ENCODE peak calls at places on chromosome 4, in four cellular contexts. J, Y, U and K are unnamed samples.

GRCh38 chr4:67465763-67466052 is 79.6 kb downstream of the CENPC start:
- DNase-seq in Y (no peak), U (no peak), J (no peak), K (no peak)

GRCh38 chr4:7539659-7540058 is 104.9 kb upstream of the PSAPL1 start:
- DNase-seq in U (no peak), J (no peak), Y (peak), K (peak)

GRCh38 chr4:167233523-167234387 is 539 bp downstream of the SPOCK3 start:
- DNase-seq in U (no peak), Y (no peak), J (peak), K (no peak)

GRCh38 chr4:110484029-110484428 is 8.1 kb downstream of the ENPEP start:
- DNase-seq in U (peak), Y (no peak), J (no peak), K (no peak)

GRCh38 chr4:16897991-16898827 is at the start of gene LDB2:
- DNase-seq in U (no peak), Y (no peak), J (peak), K (no peak)

GRCh38 chr4:85499573-85499972 is 24.6 kb downstream of the ARHGAP24 start:
- DNase-seq in Y (no peak), J (no peak), U (no peak), K (no peak)

GRCh38 chr4:102427599-102427998 is 73.6 kb upstream of the NFKB1 start:
- DNase-seq in Y (no peak), U (no peak), J (no peak), K (no peak)

GRCh38 chr4:151359576-151359975 is 34.2 kb upstream of the SH3D19 start:
- DNase-seq in Y (no peak), J (no peak), U (no peak), K (no peak)

GRCh38 chr4:77859256-77859655 is 3.4 kb upstream of the MRPL1 start:
- DNase-seq in J (no peak), U (no peak), Y (no peak), K (no peak)

GRCh38 chr4:9942139-9942538 is 79.2 kb downstream of the SLC2A9 start:
- DNase-seq in U (no peak), Y (no peak), J (no peak), K (no peak)

GRCh38 chr4:54525602-54526001 is 132.2 kb upstream of the KIT start:
- DNase-seq in Y (no peak), J (no peak), U (no peak), K (no peak)

GRCh38 chr4:55437356-55437796 is 41.6 kb downstream of the TMEM165 start:
- DNase-seq in U (no peak), J (no peak), Y (peak), K (no peak)

GRCh38 chr4:110533590-110533910 is 57.6 kb downstream of the ENPEP start:
- DNase-seq in Y (no peak), U (no peak), J (no peak), K (no peak)

GRCh38 chr4:134935320-134935719 is 733.7 kb upstream of the PABPC4L start:
- DNase-seq in J (peak), Y (no peak), U (no peak), K (peak)

GRCh38 chr4:79298484-79298883 is 27.4 kb downstream of the NAA11 start:
- DNase-seq in Y (no peak), J (no peak), U (no peak), K (no peak)

GRCh38 chr4:112951362-112951962 is 98.0 kb upstream of the ANK2 start:
- DNase-seq in U (no peak), Y (peak), J (no peak), K (no peak)

GRCh38 chr4:119221412-119221811 is 8.9 kb downstream of the USP53 start:
- DNase-seq in U (no peak), Y (no peak), J (no peak), K (no peak)

GRCh38 chr4:189136462-189136861 is 804.2 kb upstream of the FRG1 start:
- DNase-seq in Y (no peak), J (no peak), U (no peak), K (no peak)

GRCh38 chr4:182268966-182269365 is 25.8 kb downstream of the TENM3 start:
- DNase-seq in U (no peak), J (no peak), Y (no peak), K (no peak)

GRCh38 chr4:186134254-186134653 is 29.8 kb downstream of the FAM149A start:
- DNase-seq in Y (no peak), U (peak), J (no peak), K (no peak)

GRCh38 chr4:111018231-111018630 is 395.4 kb upstream of the PITX2 start:
- DNase-seq in J (no peak), Y (no peak), U (no peak), K (no peak)

GRCh38 chr4:87150498-87151261 is 69.7 kb downstream of the KLHL8 start:
- DNase-seq in Y (peak), U (peak), J (peak), K (peak)

GRCh38 chr4:48254381-48255072 is 15.1 kb downstream of the TEC start:
- DNase-seq in U (no peak), Y (no peak), J (no peak), K (no peak)

GRCh38 chr4:47814896-47815295 is 23.0 kb downstream of the CORIN start:
- DNase-seq in U (no peak), Y (no peak), J (no peak), K (no peak)

GRCh38 chr4:141721174-141721573 is 84.8 kb downstream of the IL15 start:
- DNase-seq in J (no peak), Y (no peak), U (no peak), K (no peak)

GRCh38 chr4:89307446-89308160 is at the start of gene GPRIN3:
- DNase-seq in U (no peak), J (peak), Y (no peak), K (no peak)

GRCh38 chr4:139675156-139675555 is 9.5 kb downstream of the MGST2 start:
- DNase-seq in U (no peak), J (no peak), Y (no peak), K (no peak)

GRCh38 chr4:10096201-10096975 is 20.2 kb downstream of the WDR1 start:
- DNase-seq in U (peak), Y (no peak), J (no peak), K (no peak)

GRCh38 chr4:95106408-95106928 is 348.7 kb downstream of the BMPR1B start:
- DNase-seq in Y (no peak), J (no peak), U (no peak), K (no peak)

GRCh38 chr4:115927382-115927781 is 814.0 kb upstream of the NDST4 start:
- DNase-seq in Y (no peak), J (no peak), U (no peak), K (no peak)

GRCh38 chr4:122533841-122534240 is 77.3 kb upstream of the IL2 start:
- DNase-seq in U (no peak), Y (no peak), J (no peak), K (no peak)

GRCh38 chr4:27790911-27791310 is 930.3 kb downstream of the STIM2 start:
- DNase-seq in U (no peak), J (no peak), Y (no peak), K (no peak)

GRCh38 chr4:168631241-168632151 is 134.6 kb downstream of the PALLD start:
- DNase-seq in J (peak), Y (no peak), U (no peak), K (peak)

GRCh38 chr4:142516686-142517145 is 329.4 kb downstream of the INPP4B start:
- DNase-seq in Y (no peak), U (no peak), J (no peak), K (no peak)

GRCh38 chr4:25013756-25014737 is 16.7 kb downstream of the LGI2 start:
- DNase-seq in J (no peak), U (no peak), Y (no peak), K (no peak)

GRCh38 chr4:34105311-34105710 is 2139.0 kb downstream of the ARAP2 start:
- DNase-seq in U (no peak), Y (no peak), J (no peak), K (no peak)

GRCh38 chr4:101418055-101418454 is 70.7 kb upstream of the PPP3CA start:
- DNase-seq in U (peak), J (no peak), Y (no peak), K (no peak)
- H3K4me3 ChIP-seq in U (no peak), J (no peak), Y (no peak), K (no peak)

GRCh38 chr4:73901031-73901430 is 31.8 kb downstream of the CXCL1 start:
- DNase-seq in Y (no peak), U (no peak), J (no peak), K (no peak)

GRCh38 chr4:73904491-73904890 is 35.3 kb downstream of the CXCL1 start:
- DNase-seq in U (no peak), J (no peak), Y (no peak), K (no peak)

GRCh38 chr4:73899321-73899720 is 30.1 kb downstream of the CXCL1 start:
- DNase-seq in Y (no peak), J (no peak), U (no peak), K (no peak)

GRCh38 chr4:73897380-73898136 is 28.4 kb downstream of the CXCL1 start:
- DNase-seq in J (no peak), Y (no peak), U (no peak), K (no peak)

GRCh38 chr4:73902038-73902637 is 32.9 kb downstream of the CXCL1 start:
- DNase-seq in U (no peak), J (no peak), Y (no peak), K (no peak)
- TF ChIP-seq SUZ12 in U (no peak), J (no peak), Y (no peak), K (no peak)

GRCh38 chr4:145734576-145735329 is 54.8 kb downstream of the C4orf51 start:
- DNase-seq in Y (peak), J (no peak), U (peak), K (no peak)
- H3K4me3 ChIP-seq in Y (no peak), J (no peak), U (no peak), K (no peak)

GRCh38 chr4:173793937-173794510 is 264.0 kb upstream of the HAND2 start:
- DNase-seq in J (no peak), U (no peak), Y (no peak), K (no peak)
- TF ChIP-seq SUZ12 in J (no peak), U (no peak), Y (no peak), K (no peak)

DNA sequence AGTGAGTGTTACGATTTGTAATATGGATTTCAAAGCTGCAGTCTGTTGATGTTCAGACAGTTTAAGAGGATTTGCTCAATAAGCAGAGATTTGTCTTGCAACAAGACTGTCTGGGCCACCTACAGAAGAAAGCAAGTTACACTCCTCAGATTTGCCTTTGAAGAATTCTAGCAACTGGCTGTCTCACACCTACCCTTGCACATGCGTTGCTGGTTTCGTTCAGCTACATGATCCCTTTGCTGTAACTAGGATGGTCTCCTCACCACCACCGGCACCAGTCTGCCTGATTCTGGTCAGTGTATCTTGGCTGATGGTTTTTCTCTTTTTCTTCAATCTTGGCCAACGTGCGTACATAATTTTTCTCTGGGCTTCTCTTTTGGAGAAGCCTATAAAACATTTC is 172.7 kb upstream of the LCORL start:
- DNase-seq in J (no peak), U (no peak), Y (no peak), K (no peak)
- H3K4me3 ChIP-seq in J (no peak), U (no peak), Y (no peak), K (no peak)

DNA sequence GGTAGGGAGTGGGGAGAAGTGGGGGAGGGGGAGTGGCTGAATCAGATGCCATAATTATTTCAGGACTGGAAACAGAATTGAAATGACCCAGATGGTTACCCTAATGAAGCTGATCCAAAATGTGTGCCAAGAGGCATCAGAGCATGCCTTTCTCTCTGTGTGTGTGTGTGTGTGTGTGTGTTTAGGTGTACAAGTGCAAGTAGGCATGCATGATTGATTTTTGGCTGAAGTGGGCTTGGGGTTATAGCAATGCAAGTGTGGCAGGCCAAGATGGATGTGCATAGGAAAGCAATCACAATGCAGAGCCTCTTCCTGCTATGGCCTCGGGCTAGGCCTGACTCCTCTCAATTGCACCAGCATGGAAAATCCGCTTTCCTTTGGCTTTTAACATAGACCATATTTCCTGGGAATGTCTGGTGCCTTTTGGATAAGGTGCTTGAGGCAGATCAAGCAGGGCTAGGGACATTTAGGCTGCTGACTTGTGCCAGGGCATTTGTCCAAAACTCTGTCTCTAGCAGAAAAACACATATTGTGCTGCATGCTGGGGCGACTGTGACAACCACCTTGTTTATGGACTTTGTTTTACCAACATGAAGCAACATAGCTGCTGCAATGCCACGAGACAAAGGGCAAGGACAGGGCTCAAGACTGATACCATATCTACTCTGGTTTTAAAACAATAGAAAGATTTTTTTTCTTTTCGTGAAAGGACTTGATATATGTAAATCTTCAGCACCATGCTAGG is 395.7 kb downstream of the RAPGEF2 start:
- DNase-seq in U (no peak), J (no peak), Y (peak), K (no peak)
- TF ChIP-seq SUZ12 in U (no peak), J (no peak), Y (no peak), K (no peak)

GRCh38 chr4:149534779-149535178 is 280.9 kb downstream of the IQCM start:
- DNase-seq in Y (no peak), J (no peak), U (no peak), K (no peak)

GRCh38 chr4:149531861-149532260 is 283.8 kb downstream of the IQCM start:
- DNase-seq in U (no peak), Y (no peak), J (no peak), K (no peak)
- H3K4me3 ChIP-seq in U (no peak), Y (no peak), J (no peak), K (no peak)

GRCh38 chr4:121192013-121192412 is 27.9 kb upstream of the TNIP3 start:
- DNase-seq in U (no peak), J (no peak), Y (no peak), K (no peak)

GRCh38 chr4:121189811-121190210 is 25.7 kb upstream of the TNIP3 start:
- DNase-seq in U (peak), Y (no peak), J (no peak), K (no peak)

GRCh38 chr4:121190389-121190788 is 26.3 kb upstream of the TNIP3 start:
- DNase-seq in Y (no peak), J (no peak), U (no peak), K (no peak)

GRCh38 chr4:121191351-121191750 is 27.2 kb upstream of the TNIP3 start:
- DNase-seq in Y (no peak), J (no peak), U (no peak), K (no peak)

DNA sequence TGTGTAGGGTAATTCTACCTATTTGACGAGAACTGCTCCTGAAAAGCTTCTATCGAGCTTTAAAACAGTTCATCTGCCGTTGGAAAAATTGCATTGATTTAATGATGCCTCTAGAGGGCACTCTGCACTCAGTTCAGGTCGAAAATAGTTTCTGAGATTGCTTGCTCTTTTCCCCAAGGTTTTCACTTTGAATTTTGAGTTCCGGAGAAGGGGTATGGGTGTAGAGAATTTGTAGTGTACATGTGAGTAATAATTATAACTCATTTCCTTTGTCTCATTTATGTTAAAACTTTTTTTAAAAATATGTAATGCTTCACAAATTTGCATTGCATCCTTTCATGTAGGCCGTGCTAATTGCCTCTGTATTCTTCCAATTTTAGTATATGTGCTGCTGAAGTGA is 28.4 kb upstream of the TNIP3 start:
- DNase-seq in Y (peak), J (no peak), U (peak), K (peak)
- TF ChIP-seq SUZ12 in Y (no peak), J (no peak), U (no peak), K (no peak)